ENCODE peak calls at places on chromosome 14, in five cellular contexts. U is upper lobe of right lung, Y is WERI-Rb-1, G is A549, R is keratinocyte. T is an unnamed sample.

GRCh38 chr14:34682787-34683321 is 31.5 kb downstream of the CFL2 start:
- DNase-seq in G (no peak), R (no peak), Y (no peak), U (no peak), T (no peak)

GRCh38 chr14:102819176-102819628 is 42.0 kb downstream of the TRAF3 start:
- DNase-seq in G (no peak), R (no peak), U (no peak), Y (no peak), T (no peak)

GRCh38 chr14:69674546-69675245 is 63.3 kb downstream of the SUSD6 start:
- DNase-seq in R (no peak), Y (no peak), U (no peak), G (no peak), T (no peak)

GRCh38 chr14:104280902-104281767 is 142.7 kb downstream of the KIF26A start:
- DNase-seq in G (no peak), Y (no peak), R (no peak), U (peak), T (no peak)

GRCh38 chr14:35470775-35471174 is 63.2 kb upstream of the INSM2 start:
- DNase-seq in Y (peak), G (no peak), R (no peak), U (no peak), T (no peak)

GRCh38 chr14:106872619-106873446 is 1346.5 kb downstream of the TMEM121 start:
- DNase-seq in R (no peak), G (peak), Y (peak), U (peak), T (no peak)

GRCh38 chr14:76948213-76948947 is 80.1 kb downstream of the IRF2BPL start:
- DNase-seq in R (no peak), U (peak), G (peak), Y (no peak), T (no peak)

GRCh38 chr14:104787736-104788532 is 7.6 kb downstream of the AKT1 start:
- DNase-seq in U (peak), R (no peak), Y (no peak), G (no peak), T (no peak)

GRCh38 chr14:44846232-44846824 is 115.4 kb downstream of the KLHL28 start:
- DNase-seq in R (no peak), G (peak), Y (no peak), U (no peak), T (no peak)

GRCh38 chr14:89388853-89389252 is 28.2 kb downstream of the FOXN3 start:
- DNase-seq in Y (no peak), R (no peak), U (no peak), G (no peak), T (no peak)

GRCh38 chr14:96267336-96267735 is 11.3 kb downstream of the BDKRB1 start:
- DNase-seq in Y (no peak), U (no peak), G (no peak), R (peak), T (no peak)

GRCh38 chr14:73723411-73723798 is 9.2 kb upstream of the PNMA1 start:
- DNase-seq in Y (no peak), U (no peak), R (no peak), G (no peak), T (peak)

DNA sequence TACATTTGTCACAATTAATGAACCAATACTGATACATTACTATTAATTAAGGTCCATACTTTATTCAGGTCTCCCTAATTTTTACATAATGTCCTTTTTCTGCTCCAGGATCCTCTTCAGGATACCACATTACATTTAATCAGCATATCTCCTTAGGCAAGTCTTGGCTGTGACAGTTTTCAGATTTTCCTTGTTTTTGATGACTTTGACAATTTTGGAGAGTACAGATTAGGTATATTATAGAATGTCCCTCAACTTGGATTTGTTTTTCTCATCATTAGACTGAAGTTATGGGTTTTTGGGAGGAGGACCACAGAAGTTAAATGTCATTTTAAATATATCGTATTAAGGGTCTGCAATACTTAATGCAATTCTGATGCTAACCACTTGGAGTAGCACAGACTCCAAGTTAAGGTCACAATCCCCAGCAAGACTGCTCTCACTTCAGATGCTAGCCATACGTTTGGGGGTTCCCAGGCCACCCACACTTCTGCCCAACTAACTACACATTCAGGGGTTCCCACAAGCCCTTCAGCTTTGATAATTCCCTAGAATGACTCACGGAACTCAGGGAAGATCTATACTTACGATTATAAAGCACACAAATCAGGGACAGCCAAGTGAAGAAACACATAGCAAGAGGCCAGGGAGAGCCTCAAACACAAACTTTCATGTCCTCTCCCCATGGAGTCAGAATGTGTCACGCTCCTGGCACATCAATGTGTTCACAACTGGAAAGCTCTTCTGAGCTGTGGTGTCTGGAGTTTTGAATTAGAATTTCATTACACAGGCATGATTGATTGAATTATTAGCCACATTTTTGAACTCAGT is 17.0 kb upstream of the NUBPL start:
- DNase-seq in Y (no peak), R (no peak), G (no peak), U (no peak), T (no peak)
- TF ChIP-seq CTCF in Y (peak), R (peak), G (no peak), U (peak), T (peak)

GRCh38 chr14:22920697-22921096 is 1.7 kb upstream of the RBM23 start:
- DNase-seq in G (no peak), Y (no peak), U (no peak), R (no peak), T (no peak)
- H3K4me3 ChIP-seq in G (no peak), Y (no peak), U (no peak), R (no peak), T (no peak)

GRCh38 chr14:93089501-93090269 is 26.0 kb downstream of the ITPK1 start:
- DNase-seq in Y (no peak), G (no peak), R (no peak), U (no peak), T (no peak)
- TF ChIP-seq CTCF in Y (no peak), G (no peak), R (no peak), U (no peak), T (no peak)

DNA sequence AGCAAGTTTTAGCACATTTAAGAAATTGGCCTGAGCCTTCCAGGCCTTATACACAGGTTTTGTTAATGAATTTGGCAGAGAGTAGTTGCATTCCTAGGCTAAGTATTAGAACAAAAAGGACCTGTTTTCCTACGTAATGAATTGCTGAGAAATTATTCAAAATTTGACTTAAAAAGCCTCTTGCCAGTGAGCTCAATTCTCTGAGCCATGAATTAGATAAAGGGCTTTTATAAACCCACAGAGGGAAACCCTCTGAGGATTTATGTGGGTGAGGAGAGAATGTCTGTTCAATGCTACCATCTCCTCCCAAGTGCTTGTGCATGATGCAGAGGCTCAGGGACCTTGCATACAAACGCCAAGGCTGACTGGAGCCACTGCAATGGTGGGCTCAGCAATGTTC is 94.5 kb upstream of the PELI2 start:
- DNase-seq in Y (no peak), U (no peak), R (no peak), G (no peak), T (no peak)
- H3K4me3 ChIP-seq in Y (no peak), U (no peak), R (no peak), G (no peak), T (no peak)

GRCh38 chr14:53183611-53184010 is 30.5 kb upstream of the DDHD1 start:
- DNase-seq in R (no peak), G (no peak), U (no peak), Y (no peak), T (no peak)

GRCh38 chr14:53186532-53186931 is 33.4 kb upstream of the DDHD1 start:
- DNase-seq in Y (no peak), G (no peak), U (no peak), R (no peak), T (no peak)

GRCh38 chr14:53174918-53175317 is 21.8 kb upstream of the DDHD1 start:
- DNase-seq in U (no peak), R (no peak), G (no peak), Y (peak), T (no peak)

GRCh38 chr14:53183071-53183470 is 29.9 kb upstream of the DDHD1 start:
- DNase-seq in R (no peak), G (no peak), Y (no peak), U (no peak), T (no peak)

GRCh38 chr14:53180272-53181221 is 27.4 kb upstream of the DDHD1 start:
- DNase-seq in R (no peak), U (no peak), G (no peak), Y (peak), T (no peak)
- TF ChIP-seq CTCF in R (no peak), U (peak), G (no peak), Y (peak), T (peak)

DNA sequence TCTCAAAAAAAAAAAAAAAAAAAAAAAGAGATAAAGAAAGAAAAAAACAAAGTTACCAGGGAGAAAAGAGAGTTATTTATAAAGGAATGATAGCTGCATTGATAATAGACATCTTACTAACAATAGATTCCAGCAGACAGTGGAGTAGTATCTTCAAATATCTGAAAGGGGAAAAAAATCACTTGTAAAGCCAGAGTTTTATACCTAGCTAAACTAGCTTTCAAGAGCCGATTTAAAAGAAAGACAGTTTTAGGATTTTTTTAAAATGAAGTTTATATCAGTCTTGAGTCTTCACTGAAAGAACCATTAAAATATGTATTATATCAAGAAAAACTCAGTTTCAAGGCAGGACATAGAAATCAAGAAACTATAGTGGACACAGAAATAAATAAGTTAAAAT is 262.4 kb downstream of the ZFP36L1 start:
- DNase-seq in Y (no peak), G (no peak), R (no peak), U (no peak), T (no peak)
- H3K4me3 ChIP-seq in Y (no peak), G (no peak), R (no peak), U (no peak), T (no peak)